ENCODE peak calls at places on chromosome 5, in seven cellular contexts. I is neuronal stem cell, G is H1, T is IMR-90, X is H9, S is trophoblast cell, W is mesenchymal stem cell. Z is an unnamed sample.

GRCh38 chr5:104297076-104297475 is 734.5 kb upstream of the NUDT12 start:
- DNase-seq in I (no peak), G (no peak), T (no peak), X (no peak), S (no peak), W (peak), Z (peak)

GRCh38 chr5:121108725-121109124 is 644.6 kb downstream of the PRR16 start:
- DNase-seq in I (no peak), G (no peak), T (no peak), X (peak), S (peak), W (no peak), Z (peak)

GRCh38 chr5:68746220-68747076 is 347.4 kb upstream of the SLC30A5 start:
- DNase-seq in I (no peak), G (no peak), T (no peak), X (no peak), S (no peak), W (no peak), Z (no peak)

GRCh38 chr5:16871746-16872339 is 64.2 kb downstream of the MYO10 start:
- DNase-seq in I (no peak), G (no peak), T (peak), X (no peak), S (no peak), W (peak), Z (no peak)

GRCh38 chr5:168467755-168468280 is 18.5 kb upstream of the RARS1 start:
- DNase-seq in I (no peak), G (no peak), T (no peak), X (no peak), S (no peak), W (no peak), Z (no peak)

GRCh38 chr5:55829956-55830355 is 21.2 kb upstream of the IL31RA start:
- DNase-seq in I (no peak), G (no peak), T (peak), X (no peak), S (no peak), W (no peak), Z (no peak)

GRCh38 chr5:2569774-2570542 is 181.5 kb downstream of the IRX2 start:
- DNase-seq in I (no peak), G (no peak), T (no peak), X (no peak), S (no peak), W (no peak), Z (no peak)

GRCh38 chr5:41410307-41410706 is 100.1 kb downstream of the PLCXD3 start:
- DNase-seq in I (no peak), G (no peak), T (no peak), X (no peak), S (no peak), W (no peak), Z (no peak)

GRCh38 chr5:122942164-122942914 is 94.2 kb downstream of the PPIC start:
- DNase-seq in I (no peak), G (no peak), T (peak), X (no peak), S (no peak), W (peak), Z (peak)

GRCh38 chr5:28014779-28015178 is 976.4 kb upstream of the CDH9 start:
- DNase-seq in I (no peak), G (no peak), T (no peak), X (no peak), S (peak), W (no peak), Z (peak)

GRCh38 chr5:89556215-89557009 is 673.4 kb upstream of the MEF2C start:
- DNase-seq in I (no peak), G (no peak), T (peak), X (no peak), S (peak), W (peak), Z (no peak)

GRCh38 chr5:135140805-135141204 is 106.8 kb upstream of the PITX1 start:
- DNase-seq in I (no peak), G (no peak), T (peak), X (no peak), S (peak), W (peak), Z (no peak)

GRCh38 chr5:105288946-105289345 is 1726.4 kb upstream of the NUDT12 start:
- DNase-seq in I (no peak), G (no peak), T (no peak), X (no peak), S (no peak), W (peak), Z (no peak)

GRCh38 chr5:111512026-111512405 is 319 bp downstream of the STARD4 start:
- DNase-seq in I (no peak), G (no peak), T (peak), X (no peak), S (peak), W (peak), Z (peak)

DNA sequence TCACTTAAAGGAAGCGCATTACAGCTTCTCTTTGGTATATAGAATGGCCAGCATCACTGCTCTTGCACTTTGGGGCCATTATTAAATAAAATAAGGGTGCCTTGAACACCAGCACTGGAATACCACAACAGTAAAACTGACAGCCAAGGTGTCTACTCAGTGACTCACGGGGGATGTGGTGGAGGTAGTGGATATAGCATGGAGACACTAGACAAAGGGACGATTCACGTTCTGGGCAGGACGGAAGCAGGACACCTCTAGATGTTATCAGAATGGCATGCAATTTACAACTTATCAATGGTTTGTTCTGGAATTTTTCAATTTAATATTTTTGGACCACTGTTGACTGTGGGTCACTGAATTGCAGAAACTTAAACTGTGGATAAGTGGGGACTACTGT is 32.9 kb upstream of the PDE8B start:
- DNase-seq in I (no peak), G (no peak), T (no peak), X (no peak), S (no peak), W (no peak), Z (no peak)
- H4K8ac ChIP-seq in I (no peak), G (no peak), T (no peak), X (no peak), S (no peak), W (no peak), Z (no peak)

GRCh38 chr5:146706321-146706972 is 172.1 kb downstream of the PPP2R2B start:
- DNase-seq in I (no peak), G (peak), T (no peak), X (peak), S (peak), W (no peak), Z (peak)
- H4K8ac ChIP-seq in I (peak), G (no peak), T (no peak), X (no peak), S (no peak), W (no peak), Z (no peak)

GRCh38 chr5:174614500-174615135 is 109.8 kb upstream of the MSX2 start:
- DNase-seq in I (no peak), G (no peak), T (no peak), X (no peak), S (peak), W (no peak), Z (no peak)

GRCh38 chr5:174608631-174609097 is 115.7 kb upstream of the MSX2 start:
- DNase-seq in I (no peak), G (no peak), T (no peak), X (no peak), S (no peak), W (no peak), Z (no peak)

GRCh38 chr5:174609116-174609515 is 115.3 kb upstream of the MSX2 start:
- DNase-seq in I (no peak), G (no peak), T (no peak), X (no peak), S (no peak), W (no peak), Z (no peak)

GRCh38 chr5:174612686-174613085 is 111.7 kb upstream of the MSX2 start:
- DNase-seq in I (no peak), G (no peak), T (no peak), X (no peak), S (peak), W (peak), Z (peak)

GRCh38 chr5:174610968-174611367 is 113.4 kb upstream of the MSX2 start:
- DNase-seq in I (no peak), G (no peak), T (peak), X (no peak), S (peak), W (peak), Z (no peak)
- H4K8ac ChIP-seq in I (no peak), G (no peak), T (no peak), X (no peak), S (peak), W (no peak), Z (no peak)

DNA sequence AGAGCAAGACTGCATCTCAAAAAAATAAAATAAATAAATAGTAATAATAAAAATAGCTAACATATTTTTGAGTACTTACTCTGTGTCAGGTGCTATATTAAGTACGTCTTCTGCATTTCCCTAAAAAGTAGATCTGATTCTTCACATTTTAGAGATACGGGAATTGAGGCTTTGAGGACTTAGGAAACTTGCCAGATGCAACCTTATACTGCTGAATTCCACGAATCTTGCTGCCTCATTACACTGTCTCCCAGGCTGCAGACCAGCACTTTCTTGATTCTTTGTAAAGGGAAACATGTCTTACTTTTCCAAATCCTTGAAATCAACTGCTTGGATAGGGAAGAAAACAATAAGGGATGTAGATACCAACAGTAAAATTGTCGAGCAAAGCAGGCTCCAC is 124.4 kb upstream of the RAI14 start:
- DNase-seq in I (no peak), G (no peak), T (peak), X (no peak), S (no peak), W (no peak), Z (no peak)
- H4K8ac ChIP-seq in I (no peak), G (no peak), T (peak), X (no peak), S (no peak), W (no peak), Z (no peak)

DNA sequence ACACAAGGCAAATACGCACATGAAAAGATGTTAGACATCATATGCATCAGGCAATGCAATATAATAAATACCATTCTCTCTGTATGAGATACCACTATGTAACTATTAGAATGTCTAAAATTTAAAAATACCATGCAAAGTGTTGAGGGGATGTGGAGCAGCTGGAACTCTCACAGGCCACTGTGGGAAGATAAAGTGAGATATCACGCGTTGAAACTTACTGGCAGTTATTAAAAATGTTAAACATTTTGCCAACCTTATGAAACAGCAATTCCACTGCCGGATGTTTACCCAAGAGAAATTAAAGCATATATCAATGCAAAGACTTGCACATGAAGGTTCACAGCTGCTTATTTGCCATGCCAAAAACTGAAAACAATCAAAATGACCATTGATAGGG is 556.7 kb downstream of the LRRC70 start:
- DNase-seq in I (no peak), G (no peak), T (no peak), X (no peak), S (no peak), W (no peak), Z (no peak)
- H4K8ac ChIP-seq in I (no peak), G (no peak), T (no peak), X (no peak), S (no peak), W (no peak), Z (no peak)